ENCODE peak calls at places on chromosomes 2 and 18, in six cellular contexts. A is heart left ventricle; X is MM.1S; R is activated naive CD4-positive, alpha-beta T cell treated with anti-CD3 and anti-CD28 coated beads, Interleukin-2, amount 50 U/mL, for 16 hours; T is stimulated activated CD4-positive, alpha-beta T cell treated with anti-CD3 and anti-CD28 coated beads, Interleukin-1b, Interleukin-23, amount 100 ng/mL, for 24 hours; V is COLO829. K is an unnamed sample.
A peak's percentile ranks its signal among the peaks of the same experiment; 100 is the strongest.

GRCh38 chr2:234643407-234643806 is 146.5 kb upstream of the ARL4C start:
- DNase-seq in A (no peak), X (peak; percentile 15), R (no peak), T (no peak), V (no peak), K (no peak)

GRCh38 chr18:4821801-4822200 is 366.7 kb upstream of the DLGAP1 start:
- DNase-seq in A (no peak), X (no peak), R (no peak), T (no peak), V (no peak), K (no peak)

GRCh38 chr18:35444636-35445035 is 53.1 kb downstream of the INO80C start:
- DNase-seq in A (no peak), X (no peak), R (no peak), T (no peak), V (no peak), K (no peak)

GRCh38 chr2:47005687-47006086 is 90.1 kb upstream of the MCFD2 start:
- DNase-seq in A (no peak), X (no peak), R (no peak), T (no peak), V (no peak), K (no peak)

GRCh38 chr2:198441876-198442275 is 637.5 kb downstream of the PLCL1 start:
- DNase-seq in A (no peak), X (no peak), R (no peak), T (no peak), V (no peak), K (no peak)

GRCh38 chr2:9674931-9675330 is 44.1 kb upstream of the YWHAQ start:
- DNase-seq in A (no peak), X (no peak), R (no peak), T (no peak), V (no peak), K (no peak)

GRCh38 chr2:195514365-195514764 is 142.7 kb upstream of the SLC39A10 start:
- DNase-seq in A (no peak), X (no peak), R (no peak), T (no peak), V (no peak), K (no peak)

GRCh38 chr18:29254123-29254522 is 1077.2 kb upstream of the CDH2 start:
- DNase-seq in A (no peak), X (no peak), R (no peak), T (no peak), V (no peak), K (no peak)

GRCh38 chr18:32259553-32259952 is 69.7 kb downstream of the MEP1B start:
- DNase-seq in A (no peak), X (no peak), R (no peak), T (no peak), V (no peak), K (no peak)

GRCh38 chr2:88690591-88691338 is 708 bp upstream of the RPIA start:
- DNase-seq in A (no peak), X (peak; percentile 73), R (peak; percentile 69), T (peak; percentile 27), V (peak; percentile 19), K (no peak)

GRCh38 chr2:128490881-128491778 is 172.5 kb upstream of the HS6ST1 start:
- DNase-seq in A (no peak), X (no peak), R (no peak), T (no peak), V (no peak), K (no peak)

GRCh38 chr2:147096671-147097070 is 748.2 kb upstream of the ACVR2A start:
- DNase-seq in A (no peak), X (no peak), R (no peak), T (no peak), V (no peak), K (no peak)

GRCh38 chr2:108945969-108946368 is 43.1 kb downstream of the EDAR start:
- DNase-seq in A (peak; percentile 73), X (no peak), R (no peak), T (no peak), V (no peak), K (no peak)

GRCh38 chr2:172179045-172179742 is 76.5 kb upstream of the DLX2 start:
- DNase-seq in A (no peak), X (no peak), R (no peak), T (no peak), V (no peak), K (no peak)

GRCh38 chr2:191693151-191693550 is 15.2 kb downstream of the NABP1 start:
- DNase-seq in A (no peak), X (no peak), R (no peak), T (no peak), V (no peak), K (no peak)

GRCh38 chr2:36921984-36922383 is 44.4 kb downstream of the STRN start:
- DNase-seq in A (no peak), X (no peak), R (no peak), T (no peak), V (no peak), K (no peak)

GRCh38 chr2:148876589-148877402 is 1.8 kb downstream of the KIF5C start:
- DNase-seq in A (no peak), X (no peak), R (peak; percentile 23), T (peak; percentile 33), V (no peak), K (no peak)

GRCh38 chr2:37154790-37155189 is 2.0 kb downstream of the EIF2AK2 start:
- DNase-seq in A (no peak), X (no peak), R (no peak), T (no peak), V (no peak), K (no peak)

GRCh38 chr2:206869824-206870495 is 69.4 kb upstream of the CPO start:
- DNase-seq in A (no peak), X (no peak), R (no peak), T (no peak), V (no peak), K (no peak)

GRCh38 chr2:170277943-170278342 is 100.0 kb downstream of the MYO3B start:
- DNase-seq in A (no peak), X (no peak), R (no peak), T (no peak), V (no peak), K (no peak)

GRCh38 chr18:22504665-22505064 is 87.0 kb upstream of the CTAGE1 start:
- DNase-seq in A (no peak), X (no peak), R (no peak), T (no peak), V (no peak), K (no peak)

GRCh38 chr2:109353806-109354745 is 225.1 kb downstream of the SH3RF3 start:
- DNase-seq in A (no peak), X (no peak), R (no peak), T (no peak), V (no peak), K (no peak)

GRCh38 chr2:179675435-179675834 is 186.0 kb downstream of the ZNF385B start:
- DNase-seq in A (no peak), X (peak; percentile 30), R (no peak), T (no peak), V (no peak), K (no peak)

GRCh38 chr2:170974304-170974993 is 45.4 kb downstream of the GORASP2 start:
- DNase-seq in A (no peak), X (peak; percentile 3), R (no peak), T (no peak), V (peak; percentile 20), K (peak; percentile 36)

GRCh38 chr2:14533106-14533757 is 99.3 kb upstream of the LRATD1 start:
- DNase-seq in A (no peak), X (no peak), R (no peak), T (no peak), V (no peak), K (no peak)

GRCh38 chr18:46632401-46633089 is 24.5 kb downstream of the LOXHD1 start:
- DNase-seq in A (no peak), X (no peak), R (no peak), T (no peak), V (peak; percentile 88), K (no peak)

GRCh38 chr18:11956371-11957308 is 24.7 kb upstream of the IMPA2 start:
- DNase-seq in A (no peak), X (no peak), R (no peak), T (no peak), V (no peak), K (no peak)

GRCh38 chr2:86747708-86748627 is 27.9 kb downstream of the RMND5A start:
- DNase-seq in A (no peak), X (peak; percentile 13), R (no peak), T (no peak), V (no peak), K (peak; percentile 82)

GRCh38 chr2:11719230-11719977 is 27.0 kb upstream of the LPIN1 start:
- DNase-seq in A (no peak), X (no peak), R (no peak), T (no peak), V (peak; percentile 68), K (no peak)

GRCh38 chr2:150476809-150477302 is 10.6 kb downstream of the RND3 start:
- DNase-seq in A (no peak), X (no peak), R (no peak), T (no peak), V (no peak), K (no peak)

GRCh38 chr2:183868153-183868552 is 730.2 kb upstream of the ZNF804A start:
- DNase-seq in A (no peak), X (no peak), R (no peak), T (no peak), V (no peak), K (no peak)

GRCh38 chr2:217802876-217803638 is 199.7 kb downstream of the TNS1 start:
- DNase-seq in A (peak; percentile 16), X (no peak), R (no peak), T (no peak), V (no peak), K (no peak)

GRCh38 chr2:228367356-228367755 is 185.9 kb upstream of the SPHKAP start:
- DNase-seq in A (no peak), X (no peak), R (no peak), T (no peak), V (no peak), K (no peak)

GRCh38 chr2:31764169-31764568 is 183.4 kb upstream of the SRD5A2 start:
- DNase-seq in A (no peak), X (no peak), R (no peak), T (no peak), V (no peak), K (no peak)

GRCh38 chr18:7730682-7731081 is 163.6 kb downstream of the PTPRM start:
- DNase-seq in A (no peak), X (no peak), R (no peak), T (no peak), V (no peak), K (no peak)

GRCh38 chr18:48621240-48621639 is 82.4 kb downstream of the CTIF start:
- DNase-seq in A (no peak), X (no peak), R (no peak), T (no peak), V (no peak), K (peak; percentile 57)

GRCh38 chr18:8153887-8154583 is 455.2 kb upstream of the RAB12 start:
- DNase-seq in A (no peak), X (no peak), R (no peak), T (no peak), V (no peak), K (no peak)

GRCh38 chr18:63930774-63931354 is 18.2 kb upstream of the HMSD start:
- DNase-seq in A (no peak), X (no peak), R (no peak), T (no peak), V (no peak), K (no peak)

GRCh38 chr2:46448111-46448510 is 31.3 kb upstream of the TMEM247 start:
- DNase-seq in A (no peak), X (no peak), R (no peak), T (no peak), V (no peak), K (no peak)